ENCODE peak calls at places on chromosome 11, in eight cellular contexts. N, D, F, W, T, M, H and G are unnamed samples.

GRCh38 chr11:1453611-1454386 is 32.8 kb downstream of the MOB2 start:
- DNase-seq in D (no peak), F (peak), W (no peak), T (no peak), M (peak), H (peak), N (no peak), G (no peak)

GRCh38 chr11:976431-977160 is 50.9 kb downstream of the AP2A2 start:
- DNase-seq in H (no peak), M (no peak), N (no peak), W (no peak), D (peak), F (no peak), T (no peak), G (no peak)

GRCh38 chr11:78149646-78150045 is 10.2 kb upstream of the ALG8 start:
- DNase-seq in F (no peak), W (peak), T (no peak), H (no peak), D (peak), N (peak), M (peak), G (no peak)

GRCh38 chr11:103326070-103326794 is 217.0 kb downstream of the DYNC2H1 start:
- DNase-seq in F (peak), D (peak), T (peak), M (peak), H (peak), N (peak), W (peak), G (peak)

GRCh38 chr11:130849215-130849568 is 67.1 kb downstream of the SNX19 start:
- DNase-seq in H (no peak), M (peak), T (no peak), W (peak), F (no peak), N (no peak), D (no peak), G (no peak)

GRCh38 chr11:94557992-94558391 is 9.2 kb upstream of the PIWIL4 start:
- DNase-seq in D (no peak), W (peak), T (no peak), M (no peak), H (no peak), F (no peak), N (no peak), G (no peak)

GRCh38 chr11:49424136-49424535 is 215.7 kb upstream of the FOLH1 start:
- DNase-seq in T (no peak), W (no peak), F (no peak), N (no peak), D (peak), M (no peak), H (no peak), G (no peak)

GRCh38 chr11:130472434-130472961 is 24.1 kb downstream of the ADAMTS15 start:
- DNase-seq in F (no peak), W (no peak), H (no peak), D (no peak), N (no peak), M (no peak), T (no peak), G (no peak)

GRCh38 chr11:73965076-73965763 is 14.4 kb downstream of the DNAJB13 start:
- DNase-seq in D (no peak), F (no peak), H (no peak), N (no peak), M (peak), W (no peak), T (no peak), G (no peak)

GRCh38 chr11:19762266-19762665 is 49.6 kb downstream of the NAV2 start:
- DNase-seq in D (no peak), N (no peak), T (no peak), W (no peak), H (no peak), F (no peak), M (no peak), G (no peak)

GRCh38 chr11:36048496-36049247 is 104.8 kb downstream of the LDLRAD3 start:
- DNase-seq in T (no peak), H (no peak), M (no peak), N (no peak), D (peak), W (peak), F (no peak), G (no peak)

GRCh38 chr11:93537022-93537421 is 6.2 kb downstream of the SMCO4 start:
- DNase-seq in M (no peak), D (peak), T (no peak), N (no peak), F (no peak), H (no peak), W (no peak), G (no peak)

GRCh38 chr11:18332302-18332701 is 9.9 kb downstream of the GTF2H1 start:
- DNase-seq in N (peak), W (no peak), M (no peak), D (no peak), F (no peak), T (peak), H (no peak), G (peak)

GRCh38 chr11:104609297-104609696 is 289.0 kb downstream of the CASP12 start:
- DNase-seq in F (no peak), T (peak), D (peak), W (peak), N (peak), M (peak), H (peak), G (peak)

GRCh38 chr11:74490945-74491344 is 2.6 kb downstream of the LIPT2 start:
- DNase-seq in F (no peak), H (no peak), W (no peak), N (no peak), M (no peak), D (no peak), T (no peak), G (no peak)

GRCh38 chr11:10658621-10659338 is 34.8 kb downstream of the IRAG1 start:
- DNase-seq in H (no peak), N (no peak), W (no peak), T (no peak), M (no peak), D (no peak), F (no peak), G (no peak)

GRCh38 chr11:108985611-108986279 is 320.9 kb downstream of the DDX10 start:
- DNase-seq in H (no peak), N (no peak), T (no peak), F (no peak), D (no peak), M (peak), W (peak), G (no peak)

GRCh38 chr11:97973352-97973857 is 1047.3 kb upstream of the CNTN5 start:
- DNase-seq in M (no peak), H (no peak), F (no peak), T (no peak), N (no peak), W (no peak), D (no peak), G (no peak)

GRCh38 chr11:77147668-77148321 is 19.7 kb downstream of the MYO7A start:
- DNase-seq in F (no peak), T (no peak), N (no peak), W (no peak), M (peak), D (no peak), H (no peak), G (no peak)

GRCh38 chr11:103601230-103601846 is 435.1 kb upstream of the DDI1 start:
- DNase-seq in F (no peak), T (no peak), W (peak), N (peak), M (peak), H (peak), D (peak), G (peak)

GRCh38 chr11:70605846-70606245 is 207.5 kb downstream of the CTTN start:
- DNase-seq in M (no peak), D (no peak), T (no peak), F (no peak), N (no peak), W (no peak), H (no peak), G (no peak)

GRCh38 chr11:32109138-32109537 is 18.3 kb downstream of the RCN1 start:
- DNase-seq in W (peak), T (no peak), M (peak), H (no peak), N (no peak), D (no peak), F (no peak), G (no peak)

GRCh38 chr11:6431861-6432260 is 8.9 kb downstream of the HPX start:
- DNase-seq in H (no peak), M (peak), F (peak), T (no peak), D (no peak), W (peak), N (peak), G (peak)

GRCh38 chr11:45860764-45861510 is 13.7 kb downstream of the CRY2 start:
- DNase-seq in W (no peak), D (no peak), M (no peak), H (no peak), F (no peak), T (no peak), N (no peak), G (no peak)

GRCh38 chr11:96213500-96213899 is 129.5 kb downstream of the MAML2 start:
- DNase-seq in H (no peak), D (no peak), W (peak), F (no peak), M (peak), T (no peak), N (no peak), G (no peak)

GRCh38 chr11:46064221-46064620 is 57.0 kb downstream of the PHF21A start:
- DNase-seq in M (peak), W (peak), D (no peak), T (no peak), H (no peak), F (no peak), N (no peak), G (no peak)

GRCh38 chr11:70201876-70202861 is 927 bp upstream of the FADD start:
- DNase-seq in N (peak), M (no peak), T (no peak), H (no peak), W (no peak), D (no peak), F (no peak), G (no peak)

GRCh38 chr11:65136515-65137096 is 2.3 kb upstream of the SYVN1 start:
- DNase-seq in F (no peak), W (no peak), N (no peak), H (no peak), M (no peak), T (no peak), D (no peak), G (no peak)

GRCh38 chr11:83571301-83571700 is 285.1 kb upstream of the CCDC90B start:
- DNase-seq in W (peak), M (no peak), H (no peak), D (no peak), T (no peak), F (no peak), N (no peak), G (no peak)